ENCODE peak calls at places on chromosomes 1 and 21, in five cellular contexts. One of them, this sample, is unnamed.

GRCh38 chr1:191696371-191696770 is 461.9 kb upstream of the RGS18 start:
- DNase-seq in fibroblast of lung: no peak
- DNase-seq in MCF 10A: no peak
- DNase-seq in A549: no peak
- DNase-seq in neural progenitor cell: no peak
- DNase-seq in this sample: no peak

GRCh38 chr1:119713039-119713537 is 1.4 kb downstream of the PHGDH start:
- DNase-seq in fibroblast of lung: peak; percentile 42
- DNase-seq in MCF 10A: no peak
- DNase-seq in A549: no peak
- DNase-seq in neural progenitor cell: peak; percentile 36
- DNase-seq in this sample: no peak

GRCh38 chr1:58895559-58896135 is 111.8 kb upstream of the JUN start:
- DNase-seq in fibroblast of lung: no peak
- DNase-seq in MCF 10A: no peak
- DNase-seq in A549: no peak
- DNase-seq in neural progenitor cell: no peak
- DNase-seq in this sample: no peak

GRCh38 chr1:96362623-96363022 is 359.0 kb upstream of the PTBP2 start:
- DNase-seq in fibroblast of lung: peak; percentile 99
- DNase-seq in MCF 10A: peak; percentile 97
- DNase-seq in A549: peak; percentile 74
- DNase-seq in neural progenitor cell: no peak
- DNase-seq in this sample: peak; percentile 98

GRCh38 chr1:15400627-15401026 is 9.1 kb upstream of the EFHD2 start:
- DNase-seq in fibroblast of lung: no peak
- DNase-seq in MCF 10A: peak; percentile 95
- DNase-seq in A549: no peak
- DNase-seq in neural progenitor cell: no peak
- DNase-seq in this sample: peak; percentile 99

GRCh38 chr1:43776043-43776761 is 68.9 kb downstream of the ST3GAL3 start:
- DNase-seq in fibroblast of lung: peak; percentile 72
- DNase-seq in MCF 10A: peak; percentile 36
- DNase-seq in A549: peak; percentile 21
- DNase-seq in neural progenitor cell: no peak
- DNase-seq in this sample: peak; percentile 59

GRCh38 chr1:236893626-236894545 is 98.8 kb downstream of the MTR start:
- DNase-seq in fibroblast of lung: no peak
- DNase-seq in MCF 10A: no peak
- DNase-seq in A549: no peak
- DNase-seq in neural progenitor cell: no peak
- DNase-seq in this sample: no peak

GRCh38 chr1:26177182-26177684 is at the start of gene CNKSR1:
- DNase-seq in fibroblast of lung: no peak
- DNase-seq in MCF 10A: peak; percentile 82
- DNase-seq in A549: no peak
- DNase-seq in neural progenitor cell: peak; percentile 84
- DNase-seq in this sample: peak; percentile 83

GRCh38 chr1:207242911-207243310 is 78.6 kb upstream of the CD55 start:
- DNase-seq in fibroblast of lung: no peak
- DNase-seq in MCF 10A: no peak
- DNase-seq in A549: no peak
- DNase-seq in neural progenitor cell: no peak
- DNase-seq in this sample: no peak

GRCh38 chr1:243294723-243295121 is 38.9 kb downstream of the SDCCAG8 start:
- DNase-seq in fibroblast of lung: peak; percentile 77
- DNase-seq in MCF 10A: peak; percentile 79
- DNase-seq in A549: no peak
- DNase-seq in neural progenitor cell: no peak
- DNase-seq in this sample: peak; percentile 95

GRCh38 chr1:162823231-162823630 is 32.7 kb downstream of the HSD17B7 start:
- DNase-seq in fibroblast of lung: no peak
- DNase-seq in MCF 10A: no peak
- DNase-seq in A549: no peak
- DNase-seq in neural progenitor cell: no peak
- DNase-seq in this sample: no peak

GRCh38 chr21:32918467-32919140 is 107.1 kb upstream of the OLIG2 start:
- DNase-seq in fibroblast of lung: peak; percentile 1
- DNase-seq in MCF 10A: no peak
- DNase-seq in A549: no peak
- DNase-seq in neural progenitor cell: peak; percentile 76
- DNase-seq in this sample: no peak

GRCh38 chr1:169565335-169566271 is 20.7 kb downstream of the F5 start:
- DNase-seq in fibroblast of lung: no peak
- DNase-seq in MCF 10A: no peak
- DNase-seq in A549: no peak
- DNase-seq in neural progenitor cell: no peak
- DNase-seq in this sample: peak; percentile 52

GRCh38 chr1:54248966-54249365 is 49.0 kb downstream of the MRPL37 start:
- DNase-seq in fibroblast of lung: no peak
- DNase-seq in MCF 10A: no peak
- DNase-seq in A549: no peak
- DNase-seq in neural progenitor cell: no peak
- DNase-seq in this sample: no peak

GRCh38 chr1:33348676-33349080 is 27.8 kb upstream of the A3GALT2 start:
- DNase-seq in fibroblast of lung: no peak
- DNase-seq in MCF 10A: no peak
- DNase-seq in A549: no peak
- DNase-seq in neural progenitor cell: no peak
- DNase-seq in this sample: no peak

GRCh38 chr1:89523597-89524368 is 846 bp upstream of the LRRC8B start:
- DNase-seq in fibroblast of lung: no peak
- DNase-seq in MCF 10A: peak; percentile 27
- DNase-seq in A549: peak; percentile 71
- DNase-seq in neural progenitor cell: peak; percentile 85
- DNase-seq in this sample: no peak

GRCh38 chr1:61182049-61182448 is 99.7 kb downstream of the NFIA start:
- DNase-seq in fibroblast of lung: peak; percentile 45
- DNase-seq in MCF 10A: peak; percentile 28
- DNase-seq in A549: peak; percentile 38
- DNase-seq in neural progenitor cell: no peak
- DNase-seq in this sample: peak; percentile 26

GRCh38 chr1:230359992-230360391 is 66.1 kb downstream of the PGBD5 start:
- DNase-seq in fibroblast of lung: peak; percentile 70
- DNase-seq in MCF 10A: peak; percentile 100
- DNase-seq in A549: no peak
- DNase-seq in neural progenitor cell: no peak
- DNase-seq in this sample: peak; percentile 65

GRCh38 chr1:16093611-16094010 is 20.2 kb upstream of the FAM131C start:
- DNase-seq in fibroblast of lung: no peak
- DNase-seq in MCF 10A: no peak
- DNase-seq in A549: no peak
- DNase-seq in neural progenitor cell: no peak
- DNase-seq in this sample: no peak

GRCh38 chr1:41722184-41722583 is 196.5 kb downstream of the HIVEP3 start:
- DNase-seq in fibroblast of lung: no peak
- DNase-seq in MCF 10A: no peak
- DNase-seq in A549: no peak
- DNase-seq in neural progenitor cell: no peak
- DNase-seq in this sample: no peak

GRCh38 chr1:36089393-36090121 is 865 bp downstream of the ADPRS start:
- DNase-seq in fibroblast of lung: peak; percentile 71
- DNase-seq in MCF 10A: peak; percentile 30
- DNase-seq in A549: no peak
- DNase-seq in neural progenitor cell: peak; percentile 62
- DNase-seq in this sample: no peak

GRCh38 chr1:15206418-15207030 is 40.5 kb upstream of the FHAD1 start:
- DNase-seq in fibroblast of lung: peak; percentile 50
- DNase-seq in MCF 10A: no peak
- DNase-seq in A549: no peak
- DNase-seq in neural progenitor cell: peak; percentile 50
- DNase-seq in this sample: peak; percentile 52

GRCh38 chr1:182703539-182703938 is 19.2 kb upstream of the RGS8 start:
- DNase-seq in fibroblast of lung: no peak
- DNase-seq in MCF 10A: no peak
- DNase-seq in A549: no peak
- DNase-seq in neural progenitor cell: no peak
- DNase-seq in this sample: no peak

GRCh38 chr1:63693956-63694607 is 79.7 kb upstream of the ROR1 start:
- DNase-seq in fibroblast of lung: peak; percentile 36
- DNase-seq in MCF 10A: no peak
- DNase-seq in A549: peak; percentile 37
- DNase-seq in neural progenitor cell: no peak
- DNase-seq in this sample: no peak

GRCh38 chr1:178417858-178418257 is 78.9 kb downstream of the CLEC20A start:
- DNase-seq in fibroblast of lung: peak; percentile 78
- DNase-seq in MCF 10A: peak; percentile 81
- DNase-seq in A549: peak; percentile 70
- DNase-seq in neural progenitor cell: no peak
- DNase-seq in this sample: peak; percentile 97

GRCh38 chr1:6998267-6998666 is 213.0 kb downstream of the CAMTA1 start:
- DNase-seq in fibroblast of lung: no peak
- DNase-seq in MCF 10A: no peak
- DNase-seq in A549: peak; percentile 56
- DNase-seq in neural progenitor cell: peak; percentile 55
- DNase-seq in this sample: no peak

GRCh38 chr1:67749844-67750689 is 65.1 kb downstream of the GADD45A start:
- DNase-seq in fibroblast of lung: peak; percentile 93
- DNase-seq in MCF 10A: peak; percentile 97
- DNase-seq in A549: peak; percentile 65
- DNase-seq in neural progenitor cell: peak; percentile 49
- DNase-seq in this sample: peak; percentile 93

GRCh38 chr1:121538943-121539575 is 354.3 kb downstream of the SRGAP2C start:
- DNase-seq in fibroblast of lung: no peak
- DNase-seq in MCF 10A: peak; percentile 63
- DNase-seq in A549: no peak
- DNase-seq in neural progenitor cell: no peak
- DNase-seq in this sample: peak; percentile 21

GRCh38 chr1:201377611-201378092 is at the start of gene TNNT2:
- DNase-seq in fibroblast of lung: no peak
- DNase-seq in MCF 10A: no peak
- DNase-seq in A549: no peak
- DNase-seq in neural progenitor cell: no peak
- DNase-seq in this sample: no peak

GRCh38 chr1:3610165-3610822 is 1.0 kb downstream of the MEGF6 start:
- DNase-seq in fibroblast of lung: no peak
- DNase-seq in MCF 10A: no peak
- DNase-seq in A549: no peak
- DNase-seq in neural progenitor cell: peak; percentile 51
- DNase-seq in this sample: no peak
- TF ChIP-seq CTCF in fibroblast of lung: no peak
- TF ChIP-seq CTCF in MCF 10A: no peak
- TF ChIP-seq CTCF in A549: no peak
- TF ChIP-seq CTCF in neural progenitor cell: no peak
- TF ChIP-seq CTCF in this sample: no peak

DNA sequence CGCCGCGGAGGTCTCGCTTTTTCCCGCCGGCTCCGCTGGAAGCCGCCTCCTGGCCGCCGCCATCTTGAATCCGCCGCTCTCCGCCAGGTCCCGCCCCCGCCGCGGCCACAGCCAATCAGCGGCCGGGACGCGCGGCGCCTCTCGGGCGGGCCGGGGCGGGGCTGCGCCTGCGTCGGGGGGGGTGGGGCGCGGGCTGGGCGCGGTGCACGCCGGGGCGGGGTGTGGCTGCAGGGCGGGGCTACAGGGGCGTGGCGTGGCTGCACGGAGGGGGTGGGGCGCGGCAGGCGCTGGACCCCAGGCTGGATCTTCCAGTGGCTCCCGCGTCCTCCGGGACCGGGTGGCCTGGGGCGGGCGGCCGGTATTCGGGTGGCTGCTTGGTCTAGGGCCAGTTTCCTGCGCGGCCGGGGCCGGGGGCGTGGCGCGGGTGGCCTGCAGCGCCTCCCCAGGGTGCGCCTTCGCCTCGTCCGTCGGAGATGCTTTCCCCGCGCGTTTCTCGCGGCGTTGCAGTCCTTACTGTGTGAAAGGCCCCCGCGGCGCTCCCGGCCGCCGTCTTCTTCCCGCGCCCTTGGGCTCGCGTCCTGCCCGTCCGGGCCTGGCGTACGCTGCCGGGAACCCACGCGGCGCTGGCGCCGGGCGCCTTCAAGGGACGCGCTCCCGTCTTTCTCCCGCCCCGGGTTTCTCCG is 575 bp downstream of the PCNT start:
- DNase-seq in fibroblast of lung: peak; percentile 70
- DNase-seq in MCF 10A: peak; percentile 77
- DNase-seq in A549: peak; percentile 80
- DNase-seq in neural progenitor cell: peak; percentile 92
- DNase-seq in this sample: peak; percentile 30
- TF ChIP-seq CTCF in fibroblast of lung: no peak
- TF ChIP-seq CTCF in MCF 10A: peak; percentile 18
- TF ChIP-seq CTCF in A549: no peak
- TF ChIP-seq CTCF in neural progenitor cell: no peak
- TF ChIP-seq CTCF in this sample: no peak

GRCh38 chr1:39380036-39380435 is 111.4 kb upstream of the BMP8A start:
- DNase-seq in fibroblast of lung: no peak
- DNase-seq in MCF 10A: no peak
- DNase-seq in A549: no peak
- DNase-seq in neural progenitor cell: no peak
- DNase-seq in this sample: no peak

GRCh38 chr1:39379187-39379586 is 112.2 kb upstream of the BMP8A start:
- DNase-seq in fibroblast of lung: no peak
- DNase-seq in MCF 10A: no peak
- DNase-seq in A549: no peak
- DNase-seq in neural progenitor cell: no peak
- DNase-seq in this sample: no peak

GRCh38 chr1:39376656-39377055 is 114.8 kb upstream of the BMP8A start:
- DNase-seq in fibroblast of lung: no peak
- DNase-seq in MCF 10A: no peak
- DNase-seq in A549: no peak
- DNase-seq in neural progenitor cell: no peak
- DNase-seq in this sample: no peak

GRCh38 chr1:39381839-39382238 is 109.6 kb upstream of the BMP8A start:
- DNase-seq in fibroblast of lung: peak; percentile 71
- DNase-seq in MCF 10A: no peak
- DNase-seq in A549: no peak
- DNase-seq in neural progenitor cell: no peak
- DNase-seq in this sample: no peak

DNA sequence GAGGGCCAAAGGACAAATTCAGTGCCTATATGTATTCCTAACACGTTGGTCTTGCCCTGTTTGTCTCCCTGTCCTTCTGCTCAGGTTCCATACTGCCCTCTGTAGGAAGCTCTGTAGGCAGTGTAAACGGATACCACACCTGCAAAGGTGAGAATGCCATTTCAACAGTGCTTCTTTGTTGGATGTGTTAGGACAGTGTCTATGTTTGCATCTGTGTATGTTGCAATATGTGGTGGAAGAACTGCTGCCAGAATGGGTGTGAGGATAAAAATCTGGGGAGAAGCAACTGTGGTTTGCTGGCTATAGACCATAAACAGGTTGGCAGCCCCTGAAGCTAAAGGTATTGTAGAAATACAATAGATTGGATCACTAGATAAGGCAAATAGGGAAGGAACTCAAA is 113.1 kb upstream of the BMP8A start:
- DNase-seq in fibroblast of lung: no peak
- DNase-seq in MCF 10A: peak; percentile 80
- DNase-seq in A549: peak; percentile 47
- DNase-seq in neural progenitor cell: peak; percentile 11
- DNase-seq in this sample: peak; percentile 79
- TF ChIP-seq CTCF in fibroblast of lung: peak; percentile 43
- TF ChIP-seq CTCF in MCF 10A: peak; percentile 41
- TF ChIP-seq CTCF in A549: peak; percentile 55
- TF ChIP-seq CTCF in neural progenitor cell: peak; percentile 51
- TF ChIP-seq CTCF in this sample: peak; percentile 74

DNA sequence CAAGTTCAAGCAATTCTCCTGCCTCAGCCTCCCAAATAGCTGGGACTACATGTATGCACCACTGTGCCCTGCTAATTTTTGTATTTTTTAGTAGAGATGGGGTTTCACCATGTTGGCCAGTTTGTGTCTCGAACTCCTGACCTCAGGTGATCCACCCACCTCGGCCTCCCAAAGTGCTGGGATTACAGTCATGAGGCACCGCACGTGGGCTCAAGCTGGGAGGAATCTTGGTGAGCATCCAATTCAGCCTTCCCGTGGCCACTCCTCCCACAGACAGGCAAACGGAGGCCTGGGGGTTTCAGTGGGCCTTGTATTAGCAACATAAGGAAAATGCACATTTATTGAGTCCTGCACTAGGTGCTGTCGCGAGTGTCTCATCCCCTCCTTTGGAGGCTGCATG is 24.5 kb upstream of the VWA5B1 start:
- DNase-seq in fibroblast of lung: peak; percentile 84
- DNase-seq in MCF 10A: no peak
- DNase-seq in A549: no peak
- DNase-seq in neural progenitor cell: no peak
- DNase-seq in this sample: no peak
- TF ChIP-seq CTCF in fibroblast of lung: no peak
- TF ChIP-seq CTCF in MCF 10A: no peak
- TF ChIP-seq CTCF in A549: no peak
- TF ChIP-seq CTCF in neural progenitor cell: no peak
- TF ChIP-seq CTCF in this sample: no peak

This sample was measured in bronchial epithelial cell.